ENCODE peak calls at places on chromosomes 2 and 18, in five cellular contexts. C is NCI-H510A treated with DMSO at 0.1 percent for 48 hours; P is GM12891; A is stimulated activated CD8-positive, alpha-beta memory T cell treated with anti-CD3 and anti-CD28 coated beads, Interleukin-15, amount 100 ng/mL, for 4 hours; L is K562. D is an unnamed sample.

GRCh38 chr2:224042191-224042696 is 3.2 kb upstream of the SERPINE2 start:
- DNase-seq in L (no peak), C (no peak), P (no peak), A (no peak), D (peak)

GRCh38 chr2:107334311-107334710 is 448.3 kb upstream of the ST6GAL2 start:
- DNase-seq in P (no peak), L (no peak), C (no peak), A (no peak), D (no peak)

GRCh38 chr18:48818329-48819254 is 132.2 kb downstream of the SMAD7 start:
- DNase-seq in A (no peak), L (no peak), C (no peak), P (no peak), D (no peak)

GRCh38 chr18:74281011-74281638 is 10.6 kb downstream of the CYB5A start:
- DNase-seq in C (peak), P (no peak), A (no peak), L (no peak), D (no peak)

GRCh38 chr2:217000406-217000805 is 140.5 kb upstream of the TNP1 start:
- DNase-seq in P (no peak), C (peak), L (no peak), A (no peak), D (no peak)

GRCh38 chr18:79575891-79576685 is 103.5 kb upstream of the CTDP1 start:
- DNase-seq in C (no peak), L (no peak), A (no peak), P (no peak), D (peak)

GRCh38 chr18:69947361-69948106 is at the start of gene CD226:
- DNase-seq in A (no peak), L (no peak), C (no peak), P (no peak), D (no peak)

GRCh38 chr2:105496271-105496670 is 97.4 kb upstream of the FHL2 start:
- DNase-seq in L (no peak), C (no peak), P (no peak), A (no peak), D (no peak)

GRCh38 chr2:35220471-35220870 is 1135.1 kb upstream of the CRIM1 start:
- DNase-seq in P (no peak), C (no peak), A (no peak), L (no peak), D (no peak)

D was measured in IMR-90.